ENCODE peak calls at places on chromosomes 2 and 18, in ten cellular contexts. One of them, this sample, is unnamed.

GRCh38 chr2:173553589-173553988 is 198.9 kb downstream of the CDCA7 start:
- DNase-seq in fibroblast of lung: peak
- DNase-seq in PC-3: peak
- DNase-seq in astrocyte: peak
- DNase-seq in IMR-90: peak
- DNase-seq in HepG2: no peak
- DNase-seq in OCI-LY7: no peak
- DNase-seq in neural progenitor cell: no peak
- DNase-seq in H9: no peak
- DNase-seq in endothelial cell of umbilical vein: no peak
- DNase-seq in this sample: peak

GRCh38 chr18:73741946-73742345 is 405.7 kb downstream of the FBXO15 start:
- DNase-seq in fibroblast of lung: peak
- DNase-seq in PC-3: peak
- DNase-seq in astrocyte: peak
- DNase-seq in IMR-90: peak
- DNase-seq in HepG2: no peak
- DNase-seq in OCI-LY7: no peak
- DNase-seq in neural progenitor cell: no peak
- DNase-seq in H9: no peak
- DNase-seq in endothelial cell of umbilical vein: no peak
- DNase-seq in this sample: no peak

GRCh38 chr2:148828941-148829340 is 46.1 kb upstream of the KIF5C start:
- DNase-seq in fibroblast of lung: no peak
- DNase-seq in PC-3: no peak
- DNase-seq in astrocyte: no peak
- DNase-seq in IMR-90: no peak
- DNase-seq in HepG2: no peak
- DNase-seq in OCI-LY7: no peak
- DNase-seq in neural progenitor cell: no peak
- DNase-seq in H9: no peak
- DNase-seq in endothelial cell of umbilical vein: peak
- DNase-seq in this sample: no peak

GRCh38 chr2:43331428-43331827 is 105.0 kb upstream of the ZFP36L2 start:
- DNase-seq in fibroblast of lung: no peak
- DNase-seq in PC-3: no peak
- DNase-seq in astrocyte: no peak
- DNase-seq in IMR-90: peak
- DNase-seq in HepG2: no peak
- DNase-seq in OCI-LY7: no peak
- DNase-seq in neural progenitor cell: no peak
- DNase-seq in H9: no peak
- DNase-seq in endothelial cell of umbilical vein: peak
- DNase-seq in this sample: peak

GRCh38 chr2:204477358-204477950 is 67.8 kb upstream of the PARD3B start:
- DNase-seq in fibroblast of lung: no peak
- DNase-seq in PC-3: no peak
- DNase-seq in astrocyte: no peak
- DNase-seq in IMR-90: peak
- DNase-seq in HepG2: no peak
- DNase-seq in OCI-LY7: no peak
- DNase-seq in neural progenitor cell: no peak
- DNase-seq in H9: no peak
- DNase-seq in endothelial cell of umbilical vein: no peak
- DNase-seq in this sample: no peak

GRCh38 chr2:187875271-187875670 is 321.0 kb upstream of the TFPI start:
- DNase-seq in fibroblast of lung: no peak
- DNase-seq in PC-3: no peak
- DNase-seq in astrocyte: no peak
- DNase-seq in IMR-90: no peak
- DNase-seq in HepG2: no peak
- DNase-seq in OCI-LY7: no peak
- DNase-seq in neural progenitor cell: no peak
- DNase-seq in H9: no peak
- DNase-seq in endothelial cell of umbilical vein: no peak
- DNase-seq in this sample: no peak

GRCh38 chr2:88600038-88600465 is 27.2 kb downstream of the EIF2AK3 start:
- DNase-seq in fibroblast of lung: peak
- DNase-seq in PC-3: peak
- DNase-seq in astrocyte: peak
- DNase-seq in IMR-90: peak
- DNase-seq in HepG2: peak
- DNase-seq in OCI-LY7: peak
- DNase-seq in neural progenitor cell: peak
- DNase-seq in H9: peak
- DNase-seq in endothelial cell of umbilical vein: peak
- DNase-seq in this sample: peak

GRCh38 chr2:241739651-241740050 is 5.2 kb downstream of the D2HGDH start:
- DNase-seq in fibroblast of lung: peak
- DNase-seq in PC-3: peak
- DNase-seq in astrocyte: peak
- DNase-seq in IMR-90: peak
- DNase-seq in HepG2: no peak
- DNase-seq in OCI-LY7: no peak
- DNase-seq in neural progenitor cell: no peak
- DNase-seq in H9: no peak
- DNase-seq in endothelial cell of umbilical vein: no peak
- DNase-seq in this sample: no peak

GRCh38 chr2:15584316-15584715 is 7.4 kb upstream of the DDX1 start:
- DNase-seq in fibroblast of lung: no peak
- DNase-seq in PC-3: no peak
- DNase-seq in astrocyte: no peak
- DNase-seq in IMR-90: no peak
- DNase-seq in HepG2: no peak
- DNase-seq in OCI-LY7: no peak
- DNase-seq in neural progenitor cell: no peak
- DNase-seq in H9: no peak
- DNase-seq in endothelial cell of umbilical vein: no peak
- DNase-seq in this sample: no peak

GRCh38 chr2:15591373-15591691 is 336 bp upstream of the DDX1 start:
- DNase-seq in fibroblast of lung: no peak
- DNase-seq in PC-3: no peak
- DNase-seq in astrocyte: no peak
- DNase-seq in IMR-90: no peak
- DNase-seq in HepG2: no peak
- DNase-seq in OCI-LY7: no peak
- DNase-seq in neural progenitor cell: no peak
- DNase-seq in H9: no peak
- DNase-seq in endothelial cell of umbilical vein: no peak
- DNase-seq in this sample: no peak

GRCh38 chr2:15591692-15592463 is at the start of gene DDX1:
- DNase-seq in fibroblast of lung: peak
- DNase-seq in PC-3: peak
- DNase-seq in astrocyte: peak
- DNase-seq in IMR-90: peak
- DNase-seq in HepG2: peak
- DNase-seq in OCI-LY7: peak
- DNase-seq in neural progenitor cell: peak
- DNase-seq in H9: peak
- DNase-seq in endothelial cell of umbilical vein: peak
- DNase-seq in this sample: peak

GRCh38 chr2:15584767-15585469 is 6.8 kb upstream of the DDX1 start:
- DNase-seq in fibroblast of lung: peak
- DNase-seq in PC-3: peak
- DNase-seq in astrocyte: peak
- DNase-seq in IMR-90: peak
- DNase-seq in HepG2: no peak
- DNase-seq in OCI-LY7: no peak
- DNase-seq in neural progenitor cell: no peak
- DNase-seq in H9: no peak
- DNase-seq in endothelial cell of umbilical vein: no peak
- DNase-seq in this sample: no peak

DNA sequence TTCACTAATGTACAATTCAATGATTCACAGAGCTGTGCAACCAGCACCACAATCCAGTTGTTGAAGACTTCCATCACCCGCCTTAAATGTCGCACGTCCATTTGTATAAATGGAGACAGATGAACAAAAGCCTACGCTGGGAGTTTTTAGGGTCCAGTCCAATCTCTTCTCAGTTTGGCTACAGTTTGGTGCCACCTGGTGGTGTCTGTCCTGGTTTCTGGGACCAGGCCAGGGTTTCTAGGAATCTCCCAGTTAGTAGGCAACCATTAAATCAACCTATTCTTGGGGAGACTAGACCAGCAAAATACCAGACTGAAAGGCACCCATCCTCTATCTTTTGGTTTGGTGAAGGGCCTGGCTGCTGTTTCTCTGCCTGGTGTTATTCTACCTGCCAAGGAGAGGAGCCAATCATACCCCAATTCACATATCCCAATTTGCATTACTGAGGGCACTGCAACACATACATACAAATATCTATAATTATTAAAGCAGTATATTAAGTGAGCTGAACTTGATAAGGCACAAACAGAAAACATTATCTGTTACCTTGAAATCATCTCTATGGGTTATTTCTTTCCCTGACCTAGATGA is 3.2 kb upstream of the DDX1 start:
- DNase-seq in fibroblast of lung: peak
- DNase-seq in PC-3: peak
- DNase-seq in astrocyte: peak
- DNase-seq in IMR-90: peak
- DNase-seq in HepG2: peak
- DNase-seq in OCI-LY7: peak
- DNase-seq in neural progenitor cell: peak
- DNase-seq in H9: peak
- DNase-seq in endothelial cell of umbilical vein: peak
- DNase-seq in this sample: peak
- TF ChIP-seq CTCF in fibroblast of lung: peak
- TF ChIP-seq CTCF in PC-3: peak
- TF ChIP-seq CTCF in astrocyte: peak
- TF ChIP-seq CTCF in IMR-90: peak
- TF ChIP-seq CTCF in HepG2: peak
- TF ChIP-seq CTCF in OCI-LY7: peak
- TF ChIP-seq CTCF in neural progenitor cell: peak
- TF ChIP-seq CTCF in H9: peak
- TF ChIP-seq CTCF in endothelial cell of umbilical vein: peak
- TF ChIP-seq CTCF in this sample: peak

GRCh38 chr2:12069139-12069538 is 322.7 kb downstream of the LPIN1 start:
- DNase-seq in fibroblast of lung: no peak
- DNase-seq in PC-3: no peak
- DNase-seq in astrocyte: no peak
- DNase-seq in IMR-90: no peak
- DNase-seq in HepG2: no peak
- DNase-seq in OCI-LY7: no peak
- DNase-seq in neural progenitor cell: no peak
- DNase-seq in H9: no peak
- DNase-seq in endothelial cell of umbilical vein: no peak
- DNase-seq in this sample: no peak

GRCh38 chr2:12070581-12070980 is 324.1 kb downstream of the LPIN1 start:
- DNase-seq in fibroblast of lung: peak
- DNase-seq in PC-3: no peak
- DNase-seq in astrocyte: peak
- DNase-seq in IMR-90: peak
- DNase-seq in HepG2: no peak
- DNase-seq in OCI-LY7: no peak
- DNase-seq in neural progenitor cell: no peak
- DNase-seq in H9: no peak
- DNase-seq in endothelial cell of umbilical vein: no peak
- DNase-seq in this sample: no peak

GRCh38 chr2:12066986-12067385 is 320.6 kb downstream of the LPIN1 start:
- DNase-seq in fibroblast of lung: no peak
- DNase-seq in PC-3: no peak
- DNase-seq in astrocyte: no peak
- DNase-seq in IMR-90: no peak
- DNase-seq in HepG2: no peak
- DNase-seq in OCI-LY7: no peak
- DNase-seq in neural progenitor cell: no peak
- DNase-seq in H9: no peak
- DNase-seq in endothelial cell of umbilical vein: no peak
- DNase-seq in this sample: no peak

GRCh38 chr2:12071343-12071742 is 324.9 kb downstream of the LPIN1 start:
- DNase-seq in fibroblast of lung: no peak
- DNase-seq in PC-3: no peak
- DNase-seq in astrocyte: no peak
- DNase-seq in IMR-90: no peak
- DNase-seq in HepG2: no peak
- DNase-seq in OCI-LY7: peak
- DNase-seq in neural progenitor cell: no peak
- DNase-seq in H9: no peak
- DNase-seq in endothelial cell of umbilical vein: no peak
- DNase-seq in this sample: no peak

GRCh38 chr2:12070153-12070552 is 323.7 kb downstream of the LPIN1 start:
- DNase-seq in fibroblast of lung: no peak
- DNase-seq in PC-3: no peak
- DNase-seq in astrocyte: no peak
- DNase-seq in IMR-90: no peak
- DNase-seq in HepG2: no peak
- DNase-seq in OCI-LY7: no peak
- DNase-seq in neural progenitor cell: no peak
- DNase-seq in H9: no peak
- DNase-seq in endothelial cell of umbilical vein: no peak
- DNase-seq in this sample: no peak
- H2AFZ ChIP-seq in fibroblast of lung: no peak
- H2AFZ ChIP-seq in PC-3: no peak
- H2AFZ ChIP-seq in astrocyte: no peak
- H2AFZ ChIP-seq in IMR-90: no peak
- H2AFZ ChIP-seq in HepG2: no peak
- H2AFZ ChIP-seq in OCI-LY7: peak
- H2AFZ ChIP-seq in neural progenitor cell: no peak
- H2AFZ ChIP-seq in H9: no peak
- H2AFZ ChIP-seq in endothelial cell of umbilical vein: no peak
- H2AFZ ChIP-seq in this sample: no peak

GRCh38 chr2:17540813-17541513 is 467 bp downstream of the VSNL1 start:
- DNase-seq in fibroblast of lung: no peak
- DNase-seq in PC-3: no peak
- DNase-seq in astrocyte: no peak
- DNase-seq in IMR-90: no peak
- DNase-seq in HepG2: no peak
- DNase-seq in OCI-LY7: no peak
- DNase-seq in neural progenitor cell: no peak
- DNase-seq in H9: no peak
- DNase-seq in endothelial cell of umbilical vein: peak
- DNase-seq in this sample: no peak

GRCh38 chr2:17541514-17541950 is 1.0 kb downstream of the VSNL1 start:
- DNase-seq in fibroblast of lung: no peak
- DNase-seq in PC-3: no peak
- DNase-seq in astrocyte: no peak
- DNase-seq in IMR-90: no peak
- DNase-seq in HepG2: no peak
- DNase-seq in OCI-LY7: no peak
- DNase-seq in neural progenitor cell: peak
- DNase-seq in H9: no peak
- DNase-seq in endothelial cell of umbilical vein: no peak
- DNase-seq in this sample: no peak

GRCh38 chr2:17543131-17543660 is 2.7 kb downstream of the VSNL1 start:
- DNase-seq in fibroblast of lung: no peak
- DNase-seq in PC-3: no peak
- DNase-seq in astrocyte: no peak
- DNase-seq in IMR-90: no peak
- DNase-seq in HepG2: no peak
- DNase-seq in OCI-LY7: no peak
- DNase-seq in neural progenitor cell: peak
- DNase-seq in H9: peak
- DNase-seq in endothelial cell of umbilical vein: no peak
- DNase-seq in this sample: no peak

GRCh38 chr2:17543848-17544645 is 3.6 kb downstream of the VSNL1 start:
- DNase-seq in fibroblast of lung: peak
- DNase-seq in PC-3: peak
- DNase-seq in astrocyte: peak
- DNase-seq in IMR-90: peak
- DNase-seq in HepG2: peak
- DNase-seq in OCI-LY7: no peak
- DNase-seq in neural progenitor cell: peak
- DNase-seq in H9: peak
- DNase-seq in endothelial cell of umbilical vein: no peak
- DNase-seq in this sample: no peak

GRCh38 chr2:17542471-17542870 is 2.0 kb downstream of the VSNL1 start:
- DNase-seq in fibroblast of lung: no peak
- DNase-seq in PC-3: no peak
- DNase-seq in astrocyte: no peak
- DNase-seq in IMR-90: no peak
- DNase-seq in HepG2: no peak
- DNase-seq in OCI-LY7: no peak
- DNase-seq in neural progenitor cell: no peak
- DNase-seq in H9: no peak
- DNase-seq in endothelial cell of umbilical vein: no peak
- DNase-seq in this sample: no peak
- TF ChIP-seq CTCF in fibroblast of lung: no peak
- TF ChIP-seq CTCF in PC-3: no peak
- TF ChIP-seq CTCF in astrocyte: no peak
- TF ChIP-seq CTCF in IMR-90: no peak
- TF ChIP-seq CTCF in HepG2: no peak
- TF ChIP-seq CTCF in OCI-LY7: no peak
- TF ChIP-seq CTCF in neural progenitor cell: no peak
- TF ChIP-seq CTCF in H9: no peak
- TF ChIP-seq CTCF in endothelial cell of umbilical vein: no peak
- TF ChIP-seq CTCF in this sample: no peak

GRCh38 chr2:234502919-234503285 is 6.0 kb upstream of the ARL4C start:
- DNase-seq in fibroblast of lung: no peak
- DNase-seq in PC-3: no peak
- DNase-seq in astrocyte: no peak
- DNase-seq in IMR-90: no peak
- DNase-seq in HepG2: no peak
- DNase-seq in OCI-LY7: no peak
- DNase-seq in neural progenitor cell: no peak
- DNase-seq in H9: no peak
- DNase-seq in endothelial cell of umbilical vein: no peak
- DNase-seq in this sample: no peak
- H2AFZ ChIP-seq in fibroblast of lung: no peak
- H2AFZ ChIP-seq in PC-3: peak
- H2AFZ ChIP-seq in astrocyte: no peak
- H2AFZ ChIP-seq in IMR-90: peak
- H2AFZ ChIP-seq in HepG2: no peak
- H2AFZ ChIP-seq in OCI-LY7: no peak
- H2AFZ ChIP-seq in neural progenitor cell: no peak
- H2AFZ ChIP-seq in H9: no peak
- H2AFZ ChIP-seq in endothelial cell of umbilical vein: no peak
- H2AFZ ChIP-seq in this sample: no peak